ENCODE peak calls at places on chromosome 5, in nine cellular contexts. One of them, this sample, is unnamed.

GRCh38 chr5:61020415-61020814 is 75.4 kb downstream of the NDUFAF2 start:
- DNase-seq in activated CD8-positive, alpha-beta T cell treated with anti-CD3 and anti-CD28 coated beads for 36 hours: no peak
- DNase-seq in CD8-positive, alpha-beta T cell: no peak
- DNase-seq in sigmoid colon: no peak
- DNase-seq in astrocyte of the spinal cord: peak
- DNase-seq in MM.1S: no peak
- DNase-seq in activated B cell treated with CpG ODN at 0.5 μM for 24 hours: no peak
- DNase-seq in stomach: no peak
- DNase-seq in fibroblast of mammary gland: peak
- DNase-seq in this sample: no peak

GRCh38 chr5:65102826-65103673 is 334.3 kb downstream of the CWC27 start:
- DNase-seq in astrocyte of the spinal cord: peak
- DNase-seq in activated B cell treated with CpG ODN at 0.5 μM for 24 hours: peak
- DNase-seq in stomach: peak
- DNase-seq in CD8-positive, alpha-beta T cell: peak
- DNase-seq in sigmoid colon: peak
- DNase-seq in fibroblast of mammary gland: peak
- DNase-seq in activated CD8-positive, alpha-beta T cell treated with anti-CD3 and anti-CD28 coated beads for 36 hours: peak
- DNase-seq in MM.1S: peak
- DNase-seq in this sample: no peak

GRCh38 chr5:144484124-144484897 is 313.6 kb downstream of the KCTD16 start:
- DNase-seq in sigmoid colon: no peak
- DNase-seq in activated CD8-positive, alpha-beta T cell treated with anti-CD3 and anti-CD28 coated beads for 36 hours: no peak
- DNase-seq in CD8-positive, alpha-beta T cell: no peak
- DNase-seq in MM.1S: no peak
- DNase-seq in stomach: no peak
- DNase-seq in fibroblast of mammary gland: peak
- DNase-seq in astrocyte of the spinal cord: peak
- DNase-seq in activated B cell treated with CpG ODN at 0.5 μM for 24 hours: no peak
- DNase-seq in this sample: no peak

GRCh38 chr5:83718195-83718825 is 2.3 kb downstream of the HAPLN1 start:
- DNase-seq in activated B cell treated with CpG ODN at 0.5 μM for 24 hours: no peak
- DNase-seq in astrocyte of the spinal cord: peak
- DNase-seq in stomach: peak
- DNase-seq in fibroblast of mammary gland: peak
- DNase-seq in activated CD8-positive, alpha-beta T cell treated with anti-CD3 and anti-CD28 coated beads for 36 hours: peak
- DNase-seq in CD8-positive, alpha-beta T cell: no peak
- DNase-seq in MM.1S: peak
- DNase-seq in sigmoid colon: no peak
- DNase-seq in this sample: no peak

GRCh38 chr5:108251350-108251749 is 130.5 kb downstream of the FBXL17 start:
- DNase-seq in astrocyte of the spinal cord: peak
- DNase-seq in activated B cell treated with CpG ODN at 0.5 μM for 24 hours: no peak
- DNase-seq in sigmoid colon: no peak
- DNase-seq in CD8-positive, alpha-beta T cell: no peak
- DNase-seq in activated CD8-positive, alpha-beta T cell treated with anti-CD3 and anti-CD28 coated beads for 36 hours: no peak
- DNase-seq in stomach: no peak
- DNase-seq in MM.1S: no peak
- DNase-seq in fibroblast of mammary gland: no peak
- DNase-seq in this sample: no peak

GRCh38 chr5:138032572-138033274 is at the start of gene FAM13B:
- DNase-seq in activated B cell treated with CpG ODN at 0.5 μM for 24 hours: peak
- DNase-seq in fibroblast of mammary gland: peak
- DNase-seq in activated CD8-positive, alpha-beta T cell treated with anti-CD3 and anti-CD28 coated beads for 36 hours: peak
- DNase-seq in MM.1S: peak
- DNase-seq in CD8-positive, alpha-beta T cell: peak
- DNase-seq in astrocyte of the spinal cord: peak
- DNase-seq in stomach: peak
- DNase-seq in sigmoid colon: peak
- DNase-seq in this sample: peak

GRCh38 chr5:56330167-56330566 is 97.0 kb upstream of the ANKRD55 start:
- DNase-seq in sigmoid colon: no peak
- DNase-seq in fibroblast of mammary gland: no peak
- DNase-seq in astrocyte of the spinal cord: no peak
- DNase-seq in CD8-positive, alpha-beta T cell: no peak
- DNase-seq in activated B cell treated with CpG ODN at 0.5 μM for 24 hours: no peak
- DNase-seq in activated CD8-positive, alpha-beta T cell treated with anti-CD3 and anti-CD28 coated beads for 36 hours: no peak
- DNase-seq in MM.1S: peak
- DNase-seq in stomach: no peak
- DNase-seq in this sample: no peak

GRCh38 chr5:62450259-62450658 is 37.7 kb downstream of the IPO11 start:
- DNase-seq in CD8-positive, alpha-beta T cell: no peak
- DNase-seq in fibroblast of mammary gland: peak
- DNase-seq in MM.1S: no peak
- DNase-seq in stomach: no peak
- DNase-seq in activated B cell treated with CpG ODN at 0.5 μM for 24 hours: no peak
- DNase-seq in astrocyte of the spinal cord: no peak
- DNase-seq in activated CD8-positive, alpha-beta T cell treated with anti-CD3 and anti-CD28 coated beads for 36 hours: no peak
- DNase-seq in sigmoid colon: no peak
- DNase-seq in this sample: no peak

GRCh38 chr5:109611505-109611904 is 78.2 kb upstream of the MAN2A1 start:
- DNase-seq in activated CD8-positive, alpha-beta T cell treated with anti-CD3 and anti-CD28 coated beads for 36 hours: no peak
- DNase-seq in activated B cell treated with CpG ODN at 0.5 μM for 24 hours: no peak
- DNase-seq in stomach: no peak
- DNase-seq in MM.1S: no peak
- DNase-seq in astrocyte of the spinal cord: no peak
- DNase-seq in fibroblast of mammary gland: no peak
- DNase-seq in sigmoid colon: no peak
- DNase-seq in CD8-positive, alpha-beta T cell: no peak
- DNase-seq in this sample: no peak

GRCh38 chr5:93579561-93580386 is 1.2 kb downstream of the NR2F1-AS1 start:
- DNase-seq in fibroblast of mammary gland: peak
- DNase-seq in sigmoid colon: peak
- DNase-seq in activated B cell treated with CpG ODN at 0.5 μM for 24 hours: no peak
- DNase-seq in activated CD8-positive, alpha-beta T cell treated with anti-CD3 and anti-CD28 coated beads for 36 hours: no peak
- DNase-seq in stomach: no peak
- DNase-seq in astrocyte of the spinal cord: peak
- DNase-seq in CD8-positive, alpha-beta T cell: no peak
- DNase-seq in MM.1S: no peak
- DNase-seq in this sample: peak

GRCh38 chr5:151663617-151664322 is 22.9 kb downstream of the SPARC start:
- DNase-seq in activated CD8-positive, alpha-beta T cell treated with anti-CD3 and anti-CD28 coated beads for 36 hours: no peak
- DNase-seq in CD8-positive, alpha-beta T cell: no peak
- DNase-seq in stomach: no peak
- DNase-seq in fibroblast of mammary gland: peak
- DNase-seq in MM.1S: no peak
- DNase-seq in sigmoid colon: no peak
- DNase-seq in astrocyte of the spinal cord: no peak
- DNase-seq in activated B cell treated with CpG ODN at 0.5 μM for 24 hours: no peak
- DNase-seq in this sample: no peak

GRCh38 chr5:83006683-83007283 is 70.4 kb downstream of the TMEM167A start:
- DNase-seq in activated CD8-positive, alpha-beta T cell treated with anti-CD3 and anti-CD28 coated beads for 36 hours: no peak
- DNase-seq in CD8-positive, alpha-beta T cell: no peak
- DNase-seq in activated B cell treated with CpG ODN at 0.5 μM for 24 hours: no peak
- DNase-seq in sigmoid colon: no peak
- DNase-seq in fibroblast of mammary gland: no peak
- DNase-seq in astrocyte of the spinal cord: no peak
- DNase-seq in MM.1S: no peak
- DNase-seq in stomach: no peak
- DNase-seq in this sample: no peak

GRCh38 chr5:102654559-102655354 is 100.3 kb upstream of the PAM start:
- DNase-seq in fibroblast of mammary gland: peak
- DNase-seq in sigmoid colon: no peak
- DNase-seq in CD8-positive, alpha-beta T cell: no peak
- DNase-seq in activated B cell treated with CpG ODN at 0.5 μM for 24 hours: no peak
- DNase-seq in stomach: no peak
- DNase-seq in MM.1S: no peak
- DNase-seq in activated CD8-positive, alpha-beta T cell treated with anti-CD3 and anti-CD28 coated beads for 36 hours: no peak
- DNase-seq in astrocyte of the spinal cord: no peak
- DNase-seq in this sample: no peak

GRCh38 chr5:150301170-150301505 is 1.6 kb downstream of the ARSI start:
- DNase-seq in fibroblast of mammary gland: peak
- DNase-seq in CD8-positive, alpha-beta T cell: no peak
- DNase-seq in MM.1S: no peak
- DNase-seq in activated B cell treated with CpG ODN at 0.5 μM for 24 hours: no peak
- DNase-seq in astrocyte of the spinal cord: no peak
- DNase-seq in activated CD8-positive, alpha-beta T cell treated with anti-CD3 and anti-CD28 coated beads for 36 hours: no peak
- DNase-seq in stomach: no peak
- DNase-seq in sigmoid colon: no peak
- DNase-seq in this sample: no peak

GRCh38 chr5:160792732-160793454 is 59.1 kb downstream of the ATP10B start:
- DNase-seq in fibroblast of mammary gland: no peak
- DNase-seq in MM.1S: no peak
- DNase-seq in astrocyte of the spinal cord: no peak
- DNase-seq in CD8-positive, alpha-beta T cell: no peak
- DNase-seq in activated B cell treated with CpG ODN at 0.5 μM for 24 hours: no peak
- DNase-seq in activated CD8-positive, alpha-beta T cell treated with anti-CD3 and anti-CD28 coated beads for 36 hours: no peak
- DNase-seq in stomach: no peak
- DNase-seq in sigmoid colon: no peak
- DNase-seq in this sample: no peak

GRCh38 chr5:173051746-173052145 is 4.4 kb upstream of the CREBRF start:
- DNase-seq in astrocyte of the spinal cord: no peak
- DNase-seq in MM.1S: no peak
- DNase-seq in fibroblast of mammary gland: no peak
- DNase-seq in sigmoid colon: no peak
- DNase-seq in activated B cell treated with CpG ODN at 0.5 μM for 24 hours: no peak
- DNase-seq in CD8-positive, alpha-beta T cell: no peak
- DNase-seq in activated CD8-positive, alpha-beta T cell treated with anti-CD3 and anti-CD28 coated beads for 36 hours: no peak
- DNase-seq in stomach: no peak
- DNase-seq in this sample: no peak

GRCh38 chr5:136018814-136019777 is 9.7 kb upstream of the TGFBI start:
- DNase-seq in stomach: no peak
- DNase-seq in fibroblast of mammary gland: peak
- DNase-seq in activated CD8-positive, alpha-beta T cell treated with anti-CD3 and anti-CD28 coated beads for 36 hours: no peak
- DNase-seq in activated B cell treated with CpG ODN at 0.5 μM for 24 hours: no peak
- DNase-seq in sigmoid colon: peak
- DNase-seq in astrocyte of the spinal cord: peak
- DNase-seq in CD8-positive, alpha-beta T cell: no peak
- DNase-seq in MM.1S: no peak
- DNase-seq in this sample: no peak
- TF ChIP-seq CTCF in stomach: no peak
- TF ChIP-seq CTCF in fibroblast of mammary gland: peak
- TF ChIP-seq CTCF in activated CD8-positive, alpha-beta T cell treated with anti-CD3 and anti-CD28 coated beads for 36 hours: no peak
- TF ChIP-seq CTCF in activated B cell treated with CpG ODN at 0.5 μM for 24 hours: no peak
- TF ChIP-seq CTCF in sigmoid colon: peak
- TF ChIP-seq CTCF in astrocyte of the spinal cord: peak
- TF ChIP-seq CTCF in CD8-positive, alpha-beta T cell: no peak
- TF ChIP-seq CTCF in MM.1S: no peak
- TF ChIP-seq CTCF in this sample: no peak

DNA sequence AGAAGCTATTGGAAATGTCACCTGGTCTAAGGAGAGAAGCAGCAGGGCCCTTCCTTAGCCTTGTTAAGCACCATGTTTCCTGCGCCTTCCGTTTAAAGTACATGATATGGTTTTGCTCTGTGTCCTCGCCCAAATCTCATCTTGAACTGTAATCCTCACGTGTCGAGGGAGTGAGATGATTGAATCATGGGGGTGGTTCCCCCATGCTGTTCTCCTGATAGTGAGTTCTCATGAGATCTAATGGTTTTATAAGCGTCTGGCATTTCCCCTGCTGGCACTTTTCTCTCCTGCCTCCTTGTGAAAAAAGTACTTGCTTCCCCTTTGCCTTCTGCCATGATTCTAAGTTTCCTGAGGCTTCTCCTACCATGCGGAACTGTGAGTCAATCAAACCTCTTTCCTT is 49.7 kb downstream of the PRDM6 start:
- DNase-seq in astrocyte of the spinal cord: no peak
- DNase-seq in activated B cell treated with CpG ODN at 0.5 μM for 24 hours: no peak
- DNase-seq in activated CD8-positive, alpha-beta T cell treated with anti-CD3 and anti-CD28 coated beads for 36 hours: no peak
- DNase-seq in fibroblast of mammary gland: no peak
- DNase-seq in MM.1S: no peak
- DNase-seq in stomach: no peak
- DNase-seq in sigmoid colon: no peak
- DNase-seq in CD8-positive, alpha-beta T cell: no peak
- DNase-seq in this sample: no peak
- TF ChIP-seq CTCF in astrocyte of the spinal cord: no peak
- TF ChIP-seq CTCF in activated B cell treated with CpG ODN at 0.5 μM for 24 hours: no peak
- TF ChIP-seq CTCF in activated CD8-positive, alpha-beta T cell treated with anti-CD3 and anti-CD28 coated beads for 36 hours: no peak
- TF ChIP-seq CTCF in fibroblast of mammary gland: no peak
- TF ChIP-seq CTCF in MM.1S: no peak
- TF ChIP-seq CTCF in stomach: no peak
- TF ChIP-seq CTCF in sigmoid colon: no peak
- TF ChIP-seq CTCF in CD8-positive, alpha-beta T cell: no peak
- TF ChIP-seq CTCF in this sample: no peak

GRCh38 chr5:121671624-121672023 is 180.1 kb upstream of the FTMT start:
- DNase-seq in stomach: no peak
- DNase-seq in sigmoid colon: no peak
- DNase-seq in CD8-positive, alpha-beta T cell: no peak
- DNase-seq in activated B cell treated with CpG ODN at 0.5 μM for 24 hours: no peak
- DNase-seq in astrocyte of the spinal cord: no peak
- DNase-seq in MM.1S: no peak
- DNase-seq in fibroblast of mammary gland: no peak
- DNase-seq in activated CD8-positive, alpha-beta T cell treated with anti-CD3 and anti-CD28 coated beads for 36 hours: no peak
- DNase-seq in this sample: no peak
- TF ChIP-seq CTCF in stomach: no peak
- TF ChIP-seq CTCF in sigmoid colon: no peak
- TF ChIP-seq CTCF in CD8-positive, alpha-beta T cell: no peak
- TF ChIP-seq CTCF in activated B cell treated with CpG ODN at 0.5 μM for 24 hours: no peak
- TF ChIP-seq CTCF in astrocyte of the spinal cord: no peak
- TF ChIP-seq CTCF in MM.1S: no peak
- TF ChIP-seq CTCF in fibroblast of mammary gland: no peak
- TF ChIP-seq CTCF in activated CD8-positive, alpha-beta T cell treated with anti-CD3 and anti-CD28 coated beads for 36 hours: no peak
- TF ChIP-seq CTCF in this sample: no peak

GRCh38 chr5:111422245-111422644 is 90.1 kb downstream of the STARD4 start:
- DNase-seq in MM.1S: peak
- DNase-seq in activated CD8-positive, alpha-beta T cell treated with anti-CD3 and anti-CD28 coated beads for 36 hours: no peak
- DNase-seq in fibroblast of mammary gland: no peak
- DNase-seq in sigmoid colon: no peak
- DNase-seq in astrocyte of the spinal cord: no peak
- DNase-seq in stomach: no peak
- DNase-seq in CD8-positive, alpha-beta T cell: no peak
- DNase-seq in activated B cell treated with CpG ODN at 0.5 μM for 24 hours: no peak
- DNase-seq in this sample: no peak

GRCh38 chr5:111422747-111423455 is 89.4 kb downstream of the STARD4 start:
- DNase-seq in sigmoid colon: no peak
- DNase-seq in activated B cell treated with CpG ODN at 0.5 μM for 24 hours: no peak
- DNase-seq in fibroblast of mammary gland: no peak
- DNase-seq in activated CD8-positive, alpha-beta T cell treated with anti-CD3 and anti-CD28 coated beads for 36 hours: no peak
- DNase-seq in MM.1S: no peak
- DNase-seq in CD8-positive, alpha-beta T cell: no peak
- DNase-seq in astrocyte of the spinal cord: no peak
- DNase-seq in stomach: no peak
- DNase-seq in this sample: no peak

GRCh38 chr5:111432828-111433536 is 79.4 kb downstream of the STARD4 start:
- DNase-seq in stomach: no peak
- DNase-seq in fibroblast of mammary gland: no peak
- DNase-seq in activated CD8-positive, alpha-beta T cell treated with anti-CD3 and anti-CD28 coated beads for 36 hours: no peak
- DNase-seq in sigmoid colon: no peak
- DNase-seq in MM.1S: no peak
- DNase-seq in astrocyte of the spinal cord: no peak
- DNase-seq in CD8-positive, alpha-beta T cell: no peak
- DNase-seq in activated B cell treated with CpG ODN at 0.5 μM for 24 hours: no peak
- DNase-seq in this sample: no peak

GRCh38 chr5:111425205-111425604 is 87.1 kb downstream of the STARD4 start:
- DNase-seq in activated B cell treated with CpG ODN at 0.5 μM for 24 hours: no peak
- DNase-seq in sigmoid colon: no peak
- DNase-seq in astrocyte of the spinal cord: no peak
- DNase-seq in CD8-positive, alpha-beta T cell: no peak
- DNase-seq in activated CD8-positive, alpha-beta T cell treated with anti-CD3 and anti-CD28 coated beads for 36 hours: no peak
- DNase-seq in MM.1S: no peak
- DNase-seq in fibroblast of mammary gland: no peak
- DNase-seq in stomach: no peak
- DNase-seq in this sample: no peak

DNA sequence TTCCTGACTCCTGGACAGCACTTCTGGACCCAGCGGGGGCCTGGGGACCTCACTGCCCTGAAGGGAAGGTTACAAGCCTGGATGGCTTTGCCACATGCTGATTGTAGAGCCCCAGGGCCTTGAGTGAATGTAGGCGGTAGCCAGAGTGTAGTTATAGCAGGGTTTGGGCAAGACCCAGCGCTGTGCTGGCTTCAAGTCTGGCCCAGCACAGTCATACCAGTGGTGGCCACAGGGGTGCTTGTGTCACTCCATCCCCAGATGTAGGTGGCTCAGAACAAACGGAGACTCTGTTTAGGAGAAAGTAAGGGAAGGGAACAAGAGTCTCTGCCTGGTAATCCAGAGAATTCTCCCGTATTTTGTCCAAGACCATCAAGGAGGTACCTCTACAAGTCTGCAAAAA is 84.6 kb downstream of the STARD4 start:
- DNase-seq in activated B cell treated with CpG ODN at 0.5 μM for 24 hours: no peak
- DNase-seq in CD8-positive, alpha-beta T cell: no peak
- DNase-seq in stomach: no peak
- DNase-seq in astrocyte of the spinal cord: no peak
- DNase-seq in activated CD8-positive, alpha-beta T cell treated with anti-CD3 and anti-CD28 coated beads for 36 hours: no peak
- DNase-seq in sigmoid colon: no peak
- DNase-seq in MM.1S: no peak
- DNase-seq in fibroblast of mammary gland: no peak
- DNase-seq in this sample: no peak
- TF ChIP-seq CTCF in activated B cell treated with CpG ODN at 0.5 μM for 24 hours: no peak
- TF ChIP-seq CTCF in CD8-positive, alpha-beta T cell: no peak
- TF ChIP-seq CTCF in stomach: no peak
- TF ChIP-seq CTCF in astrocyte of the spinal cord: no peak
- TF ChIP-seq CTCF in activated CD8-positive, alpha-beta T cell treated with anti-CD3 and anti-CD28 coated beads for 36 hours: no peak
- TF ChIP-seq CTCF in sigmoid colon: no peak
- TF ChIP-seq CTCF in MM.1S: no peak
- TF ChIP-seq CTCF in fibroblast of mammary gland: no peak
- TF ChIP-seq CTCF in this sample: no peak

This sample was measured in progenitor cell of endocrine pancreas.